ENCODE peak calls at places on chromosomes 1 and 21, in nine cellular contexts. Y, O, V, U, S, H, B, X and W are unnamed samples.

GRCh38 chr1:50774759-50775351 is 185.2 kb downstream of the FAF1 start:
- DNase-seq in Y (no peak), X (no peak), U (no peak), O (no peak), H (no peak), B (peak), S (peak), V (no peak), W (peak)

GRCh38 chr1:89767618-89768017 is 53.2 kb upstream of the LRRC8D start:
- DNase-seq in S (no peak), Y (no peak), X (no peak), H (no peak), O (no peak), V (no peak), B (no peak), U (no peak), W (no peak)

GRCh38 chr21:42459583-42460215 is 36.3 kb downstream of the RSPH1 start:
- DNase-seq in V (peak), S (no peak), O (no peak), U (no peak), Y (no peak), H (no peak), X (no peak), B (no peak), W (no peak)

GRCh38 chr21:30306821-30307330 is 13.2 kb downstream of the KRTAP26-1 start:
- DNase-seq in Y (no peak), X (no peak), S (no peak), H (no peak), B (no peak), U (no peak), V (no peak), O (no peak), W (no peak)

GRCh38 chr1:205319081-205320018 is 2.2 kb downstream of the NUAK2 start:
- DNase-seq in V (peak), B (no peak), Y (peak), O (peak), X (peak), U (peak), S (peak), H (peak), W (peak)

GRCh38 chr1:93839307-93839706 is 39.7 kb downstream of the DNTTIP2 start:
- DNase-seq in S (no peak), X (no peak), H (no peak), B (no peak), V (no peak), O (no peak), U (no peak), Y (no peak), W (peak)

GRCh38 chr1:20228314-20228713 is 42.0 kb upstream of the PLA2G2C start:
- DNase-seq in O (no peak), Y (no peak), H (no peak), X (no peak), U (no peak), S (no peak), V (no peak), B (no peak), W (no peak)

GRCh38 chr1:33634806-33635205 is 162.4 kb downstream of the ZSCAN20 start:
- DNase-seq in X (no peak), B (peak), Y (peak), U (no peak), O (no peak), V (peak), S (peak), H (no peak), W (peak)

GRCh38 chr1:83802450-83803152 is 196.3 kb downstream of the TTLL7 start:
- DNase-seq in V (no peak), B (no peak), U (no peak), X (no peak), Y (no peak), H (no peak), O (no peak), S (no peak), W (no peak)

GRCh38 chr21:37565530-37566223 is 199.1 kb downstream of the DYRK1A start:
- DNase-seq in H (no peak), O (no peak), Y (no peak), B (peak), U (no peak), S (peak), X (no peak), V (no peak), W (peak)

GRCh38 chr1:81174811-81175476 is 625.8 kb upstream of the ADGRL2 start:
- DNase-seq in X (no peak), V (no peak), O (no peak), S (peak), U (no peak), H (no peak), Y (no peak), B (no peak), W (peak)

GRCh38 chr1:184056921-184057496 is 5.5 kb downstream of the TSEN15 start:
- DNase-seq in V (no peak), S (peak), U (no peak), H (no peak), Y (no peak), O (no peak), B (no peak), X (no peak), W (peak)

GRCh38 chr1:159851386-159851785 is 11.1 kb downstream of the VSIG8 start:
- DNase-seq in U (no peak), V (no peak), Y (no peak), O (no peak), X (no peak), H (no peak), S (no peak), B (no peak), W (no peak)

GRCh38 chr1:183178490-183178889 is 7.6 kb upstream of the LAMC2 start:
- DNase-seq in S (no peak), Y (no peak), X (no peak), U (no peak), O (no peak), H (no peak), B (no peak), V (no peak), W (no peak)

GRCh38 chr1:98331232-98331631 is 330.3 kb upstream of the SNX7 start:
- DNase-seq in V (no peak), O (no peak), Y (no peak), S (peak), H (no peak), X (no peak), U (no peak), B (no peak), W (peak)

GRCh38 chr1:22739648-22740385 is 29.2 kb downstream of the EPHB2 start:
- DNase-seq in X (peak), O (no peak), S (peak), H (no peak), B (no peak), V (peak), Y (peak), U (no peak), W (peak)

GRCh38 chr1:204996981-204997380 is 46.0 kb upstream of the CNTN2 start:
- DNase-seq in O (no peak), V (no peak), Y (no peak), U (no peak), S (no peak), B (no peak), H (peak), X (no peak), W (no peak)

GRCh38 chr21:28136687-28137086 is 856.0 kb downstream of the LTN1 start:
- DNase-seq in S (no peak), H (no peak), O (no peak), Y (no peak), U (no peak), V (no peak), X (no peak), B (no peak), W (no peak)

GRCh38 chr1:116465845-116466685 is 93.0 kb downstream of the ATP1A1 start:
- DNase-seq in V (no peak), O (no peak), B (no peak), H (no peak), X (no peak), S (no peak), Y (no peak), U (no peak), W (no peak)

GRCh38 chr1:179816196-179816960 is 61.2 kb downstream of the TOR1AIP2 start:
- DNase-seq in X (no peak), U (peak), V (no peak), H (peak), S (no peak), O (peak), Y (peak), B (no peak), W (peak)

GRCh38 chr21:31182231-31183129 is 144.2 kb upstream of the KRTAP19-8 start:
- DNase-seq in O (no peak), V (no peak), S (no peak), U (no peak), H (no peak), B (no peak), Y (no peak), X (peak), W (no peak)

GRCh38 chr1:36625959-36626337 is 143.2 kb upstream of the CSF3R start:
- DNase-seq in Y (no peak), X (no peak), H (no peak), U (no peak), V (no peak), B (no peak), S (no peak), O (no peak), W (no peak)

GRCh38 chr21:43361127-43361492 is 65.8 kb downstream of the SIK1 start:
- DNase-seq in U (no peak), Y (no peak), H (no peak), B (no peak), S (no peak), X (peak), O (peak), V (peak), W (peak)

GRCh38 chr1:205630241-205630640 is 1.6 kb downstream of the ELK4 start:
- DNase-seq in H (no peak), Y (no peak), B (peak), S (no peak), U (no peak), V (no peak), X (no peak), O (no peak), W (peak)

GRCh38 chr1:213984387-213985180 is 3.2 kb upstream of the PROX1 start:
- DNase-seq in X (no peak), B (no peak), Y (no peak), V (no peak), H (no peak), O (no peak), U (no peak), S (no peak), W (no peak)

GRCh38 chr1:23098463-23099170 is 70.0 kb downstream of the LUZP1 start:
- DNase-seq in X (peak), H (peak), O (peak), S (peak), B (peak), U (peak), Y (peak), V (peak), W (peak)

GRCh38 chr1:54763814-54764131 is 550 bp downstream of the PARS2 start:
- DNase-seq in U (no peak), O (no peak), B (peak), H (no peak), V (no peak), Y (no peak), X (no peak), S (no peak), W (no peak)

GRCh38 chr1:24403806-24404205 is 9.8 kb downstream of the STPG1 start:
- DNase-seq in H (no peak), X (no peak), U (no peak), V (no peak), Y (no peak), S (no peak), O (no peak), B (no peak), W (no peak)

GRCh38 chr1:43835141-43836021 is 98.2 kb upstream of the ARTN start:
- DNase-seq in V (no peak), U (no peak), S (no peak), H (peak), O (peak), Y (no peak), B (peak), X (no peak), W (peak)

GRCh38 chr1:218069180-218069579 is 215.9 kb upstream of the RRP15 start:
- DNase-seq in S (no peak), V (no peak), Y (no peak), H (no peak), U (no peak), B (no peak), O (no peak), X (no peak), W (no peak)

GRCh38 chr1:246875041-246876026 is 56.4 kb downstream of the AHCTF1 start:
- DNase-seq in U (no peak), S (no peak), H (no peak), V (peak), Y (no peak), O (no peak), B (peak), X (no peak), W (peak)

GRCh38 chr1:93516164-93516563 is 68.2 kb downstream of the FNBP1L start:
- DNase-seq in X (no peak), S (peak), B (no peak), H (no peak), U (no peak), Y (no peak), V (no peak), O (no peak), W (no peak)

DNA sequence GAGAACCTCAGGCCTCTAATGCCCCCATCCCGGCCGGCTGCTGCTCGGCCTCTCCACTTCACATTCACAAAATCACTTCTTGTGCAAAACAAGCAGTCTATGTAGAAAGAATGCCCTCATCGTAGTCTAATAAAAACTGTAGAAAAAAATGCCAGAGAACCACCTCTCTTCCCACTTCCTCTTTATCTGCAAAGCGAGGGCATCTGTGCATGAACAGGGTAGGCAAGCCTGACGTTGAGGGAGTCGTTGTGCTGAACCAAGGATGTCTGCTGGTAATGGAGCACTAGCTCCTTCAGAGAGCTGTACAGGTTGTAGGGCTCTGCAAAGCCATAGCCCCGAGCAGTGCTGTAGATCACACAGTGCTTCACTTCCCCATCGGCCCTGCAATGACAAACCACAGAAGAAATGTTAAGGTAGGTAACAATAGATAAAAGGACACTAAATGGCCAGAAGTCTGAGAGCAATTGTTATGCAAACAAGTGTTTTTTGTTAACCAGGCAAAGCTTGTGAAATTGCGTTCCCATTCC is 88.9 kb downstream of the PIK3R3 start:
- DNase-seq in Y (no peak), U (peak), X (peak), O (no peak), H (no peak), V (peak), B (no peak), S (no peak), W (no peak)
- TF ChIP-seq POLR2A in Y (no peak), U (no peak), X (no peak), O (no peak), H (no peak), V (no peak), B (no peak), S (no peak), W (no peak)

GRCh38 chr1:154982897-154983648 is at the start of gene FLAD1:
- DNase-seq in O (peak), U (peak), B (peak), S (peak), Y (peak), V (peak), X (peak), H (peak), W (peak)
- TF ChIP-seq POLR2A in O (peak), U (peak), B (peak), S (peak), Y (no peak), V (peak), X (no peak), H (no peak), W (no peak)

GRCh38 chr1:66400660-66401059 is 133.3 kb upstream of the SGIP1 start:
- DNase-seq in B (no peak), U (no peak), S (no peak), V (no peak), H (no peak), Y (no peak), O (no peak), X (no peak), W (no peak)
- TF ChIP-seq POLR2A in B (no peak), U (no peak), S (no peak), V (no peak), H (no peak), Y (no peak), O (no peak), X (no peak), W (no peak)

GRCh38 chr1:19033926-19034680 is 77.6 kb upstream of the IFFO2 start:
- DNase-seq in V (peak), Y (no peak), B (no peak), H (peak), U (no peak), S (no peak), O (no peak), X (no peak), W (peak)
- TF ChIP-seq POLR2A in V (no peak), Y (no peak), B (no peak), H (no peak), U (no peak), S (no peak), O (no peak), X (no peak), W (no peak)

GRCh38 chr1:156247460-156248322 is at the start of gene PAQR6:
- DNase-seq in B (no peak), H (no peak), S (no peak), X (no peak), Y (no peak), O (peak), V (no peak), U (peak), W (no peak)
- TF ChIP-seq POLR2A in B (no peak), H (no peak), S (no peak), X (no peak), Y (no peak), O (no peak), V (no peak), U (no peak), W (no peak)

GRCh38 chr1:45615885-45616284 is 8.0 kb downstream of the CCDC17 start:
- DNase-seq in U (no peak), X (no peak), B (no peak), O (no peak), Y (no peak), H (no peak), S (no peak), V (no peak), W (no peak)

GRCh38 chr1:45612941-45613579 is 10.8 kb downstream of the CCDC17 start:
- DNase-seq in S (no peak), B (no peak), Y (no peak), V (no peak), X (no peak), H (no peak), O (no peak), U (no peak), W (no peak)

GRCh38 chr1:45608475-45609156 is 15.2 kb downstream of the CCDC17 start:
- DNase-seq in S (no peak), H (no peak), Y (peak), V (no peak), U (no peak), X (peak), O (no peak), B (no peak), W (no peak)

GRCh38 chr1:45607407-45608074 is 16.3 kb downstream of the CCDC17 start:
- DNase-seq in Y (no peak), U (no peak), V (no peak), O (no peak), B (no peak), H (no peak), X (no peak), S (no peak), W (no peak)

DNA sequence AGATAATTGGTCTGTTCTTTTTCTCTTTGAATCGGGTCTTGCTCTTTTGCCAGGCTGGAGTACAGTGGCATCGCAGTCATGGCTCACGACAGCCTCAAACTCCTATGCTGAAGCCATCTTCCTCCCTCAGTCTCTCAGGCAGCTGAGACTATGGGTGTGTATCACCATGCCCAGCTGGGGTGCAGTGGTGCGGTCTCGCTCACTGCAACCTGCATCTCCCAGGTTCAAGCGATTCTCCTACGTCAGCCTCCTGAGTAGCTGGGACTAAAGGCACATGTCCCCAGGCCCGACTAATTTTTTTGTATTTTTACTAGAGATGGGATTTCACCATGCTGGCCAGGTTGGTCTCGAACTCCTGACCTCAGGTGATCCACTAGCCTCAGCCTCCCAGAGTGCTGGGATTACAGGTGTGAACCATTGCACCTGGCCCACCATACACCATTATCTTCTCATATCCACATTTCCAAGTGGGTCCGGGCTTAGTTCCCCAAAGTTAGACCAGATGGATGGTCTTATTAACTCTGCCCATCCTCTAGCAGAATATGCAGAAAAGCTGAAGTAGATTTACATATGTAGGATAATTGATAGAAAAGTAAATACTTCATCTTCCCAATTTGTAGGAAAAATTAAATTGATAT is 13.1 kb downstream of the CCDC17 start:
- DNase-seq in U (no peak), O (no peak), S (no peak), B (no peak), H (no peak), Y (no peak), V (no peak), X (no peak), W (no peak)
- TF ChIP-seq POLR2A in U (no peak), O (no peak), S (no peak), B (no peak), H (no peak), Y (no peak), V (no peak), X (no peak), W (no peak)